ENCODE peak calls at places on chromosomes 7 and 10, in eight cellular contexts. R is chondrocyte; G is A549; E is Caco-2; O is fibroblast of villous mesenchyme; M is CD8-positive, alpha-beta T cell; I is progenitor cell of endocrine pancreas; Q is fibroblast of the aortic adventitia. C is an unnamed sample.

GRCh38 chr10:132845780-132846595 is 60.0 kb upstream of the NKX6-2 start:
- DNase-seq in R (peak), G (no peak), E (peak), O (no peak), M (no peak), I (peak), Q (no peak), C (no peak)

GRCh38 chr10:62479523-62479922 is 105.4 kb downstream of the ZNF365 start:
- DNase-seq in R (no peak), G (no peak), E (no peak), O (no peak), M (no peak), I (no peak), Q (no peak), C (no peak)

GRCh38 chr7:91353923-91354322 is 89.7 kb downstream of the FZD1 start:
- DNase-seq in R (no peak), G (no peak), E (no peak), O (no peak), M (no peak), I (no peak), Q (no peak), C (no peak)

GRCh38 chr10:75683158-75683557 is 251.7 kb downstream of the LRMDA start:
- DNase-seq in R (no peak), G (no peak), E (no peak), O (no peak), M (no peak), I (no peak), Q (peak), C (no peak)

GRCh38 chr7:46819819-46820218 is 762.1 kb downstream of the TNS3 start:
- DNase-seq in R (no peak), G (no peak), E (no peak), O (no peak), M (no peak), I (no peak), Q (no peak), C (no peak)

GRCh38 chr7:151249034-151249731 is 689 bp upstream of the SMARCD3 start:
- DNase-seq in R (no peak), G (peak), E (no peak), O (peak), M (peak), I (no peak), Q (peak), C (peak)

GRCh38 chr7:20399516-20399915 is 68.8 kb downstream of the ITGB8 start:
- DNase-seq in R (no peak), G (no peak), E (no peak), O (no peak), M (no peak), I (no peak), Q (peak), C (no peak)

GRCh38 chr10:50334273-50334672 is 83.0 kb upstream of the ASAH2 start:
- DNase-seq in R (no peak), G (no peak), E (no peak), O (no peak), M (no peak), I (no peak), Q (no peak), C (no peak)

GRCh38 chr7:18320971-18321567 is 174.5 kb upstream of the HDAC9 start:
- DNase-seq in R (no peak), G (peak), E (no peak), O (peak), M (no peak), I (no peak), Q (peak), C (no peak)

GRCh38 chr10:68301790-68302502 is 29.9 kb upstream of the HNRNPH3 start:
- DNase-seq in R (no peak), G (peak), E (no peak), O (peak), M (no peak), I (no peak), Q (peak), C (no peak)

GRCh38 chr10:68301301-68301700 is 30.6 kb upstream of the HNRNPH3 start:
- DNase-seq in R (no peak), G (no peak), E (no peak), O (no peak), M (no peak), I (no peak), Q (no peak), C (no peak)

GRCh38 chr10:68302871-68303270 is 29.0 kb upstream of the HNRNPH3 start:
- DNase-seq in R (no peak), G (no peak), E (no peak), O (no peak), M (no peak), I (no peak), Q (no peak), C (no peak)

GRCh38 chr10:68303849-68304412 is 27.9 kb upstream of the HNRNPH3 start:
- DNase-seq in R (no peak), G (no peak), E (no peak), O (no peak), M (no peak), I (no peak), Q (no peak), C (no peak)

GRCh38 chr10:68302503-68302823 is 29.4 kb upstream of the HNRNPH3 start:
- DNase-seq in R (no peak), G (no peak), E (no peak), O (no peak), M (no peak), I (no peak), Q (no peak), C (no peak)
- TF ChIP-seq CTCF in R (peak), G (no peak), E (no peak), O (no peak), M (peak), I (no peak), Q (no peak), C (peak)

GRCh38 chr7:30770936-30771858 is at the start of gene MINDY4:
- DNase-seq in R (no peak), G (peak), E (peak), O (peak), M (peak), I (peak), Q (peak), C (peak)
- TF ChIP-seq CTCF in R (peak), G (no peak), E (no peak), O (no peak), M (no peak), I (no peak), Q (peak), C (no peak)

GRCh38 chr10:100100651-100101525 is 19.2 kb upstream of the CPN1 start:
- DNase-seq in R (no peak), G (peak), E (no peak), O (peak), M (no peak), I (no peak), Q (peak), C (no peak)
- TF ChIP-seq CTCF in R (peak), G (peak), E (peak), O (peak), M (no peak), I (peak), Q (peak), C (no peak)

GRCh38 chr7:52168085-52168484 is 851.5 kb upstream of the COBL start:
- DNase-seq in R (no peak), G (peak), E (no peak), O (no peak), M (no peak), I (no peak), Q (no peak), C (peak)
- TF ChIP-seq CTCF in R (no peak), G (no peak), E (peak), O (peak), M (no peak), I (peak), Q (no peak), C (peak)